ENCODE peak calls at places on chromosomes 3 and 15, in eight cellular contexts. One of them, this sample, is unnamed.

GRCh38 chr3:79405183-79405582 is 362.6 kb downstream of the ROBO1 start:
- DNase-seq in mammary epithelial cell: no peak
- DNase-seq in AG09309: no peak
- DNase-seq in esophagus squamous epithelium: no peak
- DNase-seq in GM23338: no peak
- DNase-seq in fibroblast of the aortic adventitia: no peak
- DNase-seq in cardiac fibroblast: no peak
- DNase-seq in heart right ventricle: no peak
- DNase-seq in this sample: no peak

GRCh38 chr15:41940441-41940857 is 31.9 kb downstream of the EHD4 start:
- DNase-seq in mammary epithelial cell: peak
- DNase-seq in AG09309: no peak
- DNase-seq in esophagus squamous epithelium: no peak
- DNase-seq in GM23338: no peak
- DNase-seq in fibroblast of the aortic adventitia: peak
- DNase-seq in cardiac fibroblast: peak
- DNase-seq in heart right ventricle: no peak
- DNase-seq in this sample: no peak

GRCh38 chr3:131907809-131908208 is 127.0 kb downstream of the CPNE4 start:
- DNase-seq in mammary epithelial cell: no peak
- DNase-seq in AG09309: no peak
- DNase-seq in esophagus squamous epithelium: no peak
- DNase-seq in GM23338: no peak
- DNase-seq in fibroblast of the aortic adventitia: peak
- DNase-seq in cardiac fibroblast: peak
- DNase-seq in heart right ventricle: no peak
- DNase-seq in this sample: no peak

GRCh38 chr15:101022306-101022705 is 103.1 kb downstream of the LRRK1 start:
- DNase-seq in mammary epithelial cell: no peak
- DNase-seq in AG09309: no peak
- DNase-seq in esophagus squamous epithelium: no peak
- DNase-seq in GM23338: no peak
- DNase-seq in fibroblast of the aortic adventitia: no peak
- DNase-seq in cardiac fibroblast: no peak
- DNase-seq in heart right ventricle: peak
- DNase-seq in this sample: no peak

GRCh38 chr3:42685891-42686820 is 819 bp downstream of the KLHL40 start:
- DNase-seq in mammary epithelial cell: no peak
- DNase-seq in AG09309: no peak
- DNase-seq in esophagus squamous epithelium: no peak
- DNase-seq in GM23338: no peak
- DNase-seq in fibroblast of the aortic adventitia: no peak
- DNase-seq in cardiac fibroblast: no peak
- DNase-seq in heart right ventricle: no peak
- DNase-seq in this sample: no peak

GRCh38 chr3:183454064-183454463 is 25.6 kb upstream of the MCF2L2 start:
- DNase-seq in mammary epithelial cell: no peak
- DNase-seq in AG09309: no peak
- DNase-seq in esophagus squamous epithelium: no peak
- DNase-seq in GM23338: no peak
- DNase-seq in fibroblast of the aortic adventitia: no peak
- DNase-seq in cardiac fibroblast: no peak
- DNase-seq in heart right ventricle: no peak
- DNase-seq in this sample: no peak

GRCh38 chr3:123618768-123619484 is 34.1 kb upstream of the HACD2 start:
- DNase-seq in mammary epithelial cell: peak
- DNase-seq in AG09309: no peak
- DNase-seq in esophagus squamous epithelium: no peak
- DNase-seq in GM23338: no peak
- DNase-seq in fibroblast of the aortic adventitia: peak
- DNase-seq in cardiac fibroblast: peak
- DNase-seq in heart right ventricle: peak
- DNase-seq in this sample: peak

GRCh38 chr15:35914573-35914972 is 368.6 kb upstream of the DPH6 start:
- DNase-seq in mammary epithelial cell: no peak
- DNase-seq in AG09309: no peak
- DNase-seq in esophagus squamous epithelium: no peak
- DNase-seq in GM23338: no peak
- DNase-seq in fibroblast of the aortic adventitia: no peak
- DNase-seq in cardiac fibroblast: no peak
- DNase-seq in heart right ventricle: no peak
- DNase-seq in this sample: no peak

GRCh38 chr15:88810449-88810848 is 7.2 kb downstream of the ACAN start:
- DNase-seq in mammary epithelial cell: peak
- DNase-seq in AG09309: no peak
- DNase-seq in esophagus squamous epithelium: no peak
- DNase-seq in GM23338: no peak
- DNase-seq in fibroblast of the aortic adventitia: no peak
- DNase-seq in cardiac fibroblast: no peak
- DNase-seq in heart right ventricle: no peak
- DNase-seq in this sample: no peak

GRCh38 chr3:155714295-155714718 is 30.6 kb downstream of the PLCH1 start:
- DNase-seq in mammary epithelial cell: no peak
- DNase-seq in AG09309: no peak
- DNase-seq in esophagus squamous epithelium: no peak
- DNase-seq in GM23338: peak
- DNase-seq in fibroblast of the aortic adventitia: no peak
- DNase-seq in cardiac fibroblast: no peak
- DNase-seq in heart right ventricle: no peak
- DNase-seq in this sample: no peak

GRCh38 chr15:96338772-96339661 is 8.5 kb downstream of the NR2F2 start:
- DNase-seq in mammary epithelial cell: no peak
- DNase-seq in AG09309: no peak
- DNase-seq in esophagus squamous epithelium: no peak
- DNase-seq in GM23338: peak
- DNase-seq in fibroblast of the aortic adventitia: peak
- DNase-seq in cardiac fibroblast: peak
- DNase-seq in heart right ventricle: no peak
- DNase-seq in this sample: no peak

GRCh38 chr3:187968883-187969580 is 184.9 kb upstream of the LPP start:
- DNase-seq in mammary epithelial cell: peak
- DNase-seq in AG09309: peak
- DNase-seq in esophagus squamous epithelium: no peak
- DNase-seq in GM23338: no peak
- DNase-seq in fibroblast of the aortic adventitia: peak
- DNase-seq in cardiac fibroblast: peak
- DNase-seq in heart right ventricle: no peak
- DNase-seq in this sample: no peak

GRCh38 chr15:68578960-68579935 is at the start of gene CORO2B:
- DNase-seq in mammary epithelial cell: peak
- DNase-seq in AG09309: no peak
- DNase-seq in esophagus squamous epithelium: no peak
- DNase-seq in GM23338: peak
- DNase-seq in fibroblast of the aortic adventitia: peak
- DNase-seq in cardiac fibroblast: peak
- DNase-seq in heart right ventricle: peak
- DNase-seq in this sample: no peak

DNA sequence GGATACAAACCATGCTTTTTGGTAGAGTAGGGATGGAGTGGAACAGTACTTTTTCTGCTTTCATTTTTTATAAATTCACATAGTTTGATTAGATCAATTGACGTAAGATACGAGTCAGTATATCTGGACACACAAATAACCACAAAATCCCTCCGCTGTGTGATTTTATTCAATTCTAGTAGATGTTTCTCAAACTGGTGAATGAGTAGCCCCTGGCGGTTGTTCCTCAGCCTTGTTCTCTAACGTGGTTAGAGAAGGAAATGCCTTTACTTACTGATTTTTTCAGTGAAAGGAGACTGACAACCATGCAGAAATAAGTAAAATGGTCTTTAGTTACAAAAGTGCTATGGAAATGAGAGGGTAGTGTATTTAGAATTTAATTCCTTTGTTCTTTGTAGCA is 161.0 kb downstream of the TCF12 start:
- DNase-seq in mammary epithelial cell: no peak
- DNase-seq in AG09309: no peak
- DNase-seq in esophagus squamous epithelium: no peak
- DNase-seq in GM23338: peak
- DNase-seq in fibroblast of the aortic adventitia: no peak
- DNase-seq in cardiac fibroblast: no peak
- DNase-seq in heart right ventricle: no peak
- DNase-seq in this sample: no peak
- TF ChIP-seq CTCF in mammary epithelial cell: no peak
- TF ChIP-seq CTCF in AG09309: peak
- TF ChIP-seq CTCF in esophagus squamous epithelium: no peak
- TF ChIP-seq CTCF in GM23338: peak
- TF ChIP-seq CTCF in fibroblast of the aortic adventitia: no peak
- TF ChIP-seq CTCF in cardiac fibroblast: peak
- TF ChIP-seq CTCF in heart right ventricle: no peak
- TF ChIP-seq CTCF in this sample: no peak

DNA sequence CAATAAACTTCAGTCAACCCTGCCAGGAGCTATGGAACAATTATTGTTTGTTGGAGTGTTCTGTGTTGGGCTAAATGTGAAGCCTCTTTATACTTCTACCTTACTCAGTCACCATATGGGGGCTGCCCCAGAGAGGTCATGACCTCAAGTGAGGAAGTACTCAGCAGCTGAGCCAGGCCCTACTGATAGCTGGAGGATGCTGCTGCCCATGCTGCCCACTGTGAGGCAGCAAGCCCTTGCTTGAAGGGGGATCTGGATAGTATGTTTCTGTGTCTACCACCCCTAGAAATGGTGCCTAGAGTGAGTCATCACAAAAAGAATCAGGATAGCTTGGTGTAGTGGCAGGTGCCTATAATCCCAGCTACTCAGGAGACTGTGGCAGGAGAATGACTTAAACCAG is 4.5 kb upstream of the RPL24 start:
- DNase-seq in mammary epithelial cell: no peak
- DNase-seq in AG09309: no peak
- DNase-seq in esophagus squamous epithelium: no peak
- DNase-seq in GM23338: peak
- DNase-seq in fibroblast of the aortic adventitia: no peak
- DNase-seq in cardiac fibroblast: no peak
- DNase-seq in heart right ventricle: no peak
- DNase-seq in this sample: no peak
- TF ChIP-seq CTCF in mammary epithelial cell: no peak
- TF ChIP-seq CTCF in AG09309: no peak
- TF ChIP-seq CTCF in esophagus squamous epithelium: no peak
- TF ChIP-seq CTCF in GM23338: peak
- TF ChIP-seq CTCF in fibroblast of the aortic adventitia: no peak
- TF ChIP-seq CTCF in cardiac fibroblast: no peak
- TF ChIP-seq CTCF in heart right ventricle: no peak
- TF ChIP-seq CTCF in this sample: no peak

GRCh38 chr3:50628601-50629000 is 11.7 kb downstream of the MAPKAPK3 start:
- DNase-seq in mammary epithelial cell: no peak
- DNase-seq in AG09309: no peak
- DNase-seq in esophagus squamous epithelium: no peak
- DNase-seq in GM23338: no peak
- DNase-seq in fibroblast of the aortic adventitia: no peak
- DNase-seq in cardiac fibroblast: no peak
- DNase-seq in heart right ventricle: no peak
- DNase-seq in this sample: no peak

GRCh38 chr3:50632450-50632849 is 15.5 kb downstream of the MAPKAPK3 start:
- DNase-seq in mammary epithelial cell: no peak
- DNase-seq in AG09309: no peak
- DNase-seq in esophagus squamous epithelium: no peak
- DNase-seq in GM23338: no peak
- DNase-seq in fibroblast of the aortic adventitia: no peak
- DNase-seq in cardiac fibroblast: no peak
- DNase-seq in heart right ventricle: no peak
- DNase-seq in this sample: no peak

GRCh38 chr3:50627407-50628051 is 10.6 kb downstream of the MAPKAPK3 start:
- DNase-seq in mammary epithelial cell: peak
- DNase-seq in AG09309: no peak
- DNase-seq in esophagus squamous epithelium: no peak
- DNase-seq in GM23338: peak
- DNase-seq in fibroblast of the aortic adventitia: peak
- DNase-seq in cardiac fibroblast: peak
- DNase-seq in heart right ventricle: peak
- DNase-seq in this sample: peak

GRCh38 chr3:50630916-50631315 is 14.0 kb downstream of the MAPKAPK3 start:
- DNase-seq in mammary epithelial cell: no peak
- DNase-seq in AG09309: no peak
- DNase-seq in esophagus squamous epithelium: no peak
- DNase-seq in GM23338: no peak
- DNase-seq in fibroblast of the aortic adventitia: no peak
- DNase-seq in cardiac fibroblast: no peak
- DNase-seq in heart right ventricle: no peak
- DNase-seq in this sample: no peak

DNA sequence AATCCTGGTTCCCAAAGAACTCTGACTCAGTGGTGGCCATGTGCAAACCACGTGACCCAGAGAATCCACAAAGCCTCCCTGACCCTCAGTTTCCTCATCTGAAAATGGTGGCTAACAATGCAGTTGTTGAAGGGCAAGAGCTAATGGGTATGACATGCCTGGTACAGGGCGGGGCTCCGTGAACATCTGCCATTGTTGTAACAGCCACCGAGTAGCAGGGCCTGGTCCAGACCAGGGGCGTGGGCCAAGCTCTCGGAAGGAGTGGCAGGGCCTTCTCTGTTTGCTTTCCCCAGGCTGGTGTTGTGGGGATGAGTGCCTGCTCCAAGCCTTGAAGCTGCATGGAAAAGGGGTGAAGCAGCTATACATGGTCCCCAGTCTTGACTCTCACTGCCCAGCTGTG is 13.4 kb downstream of the MAPKAPK3 start:
- DNase-seq in mammary epithelial cell: no peak
- DNase-seq in AG09309: no peak
- DNase-seq in esophagus squamous epithelium: no peak
- DNase-seq in GM23338: no peak
- DNase-seq in fibroblast of the aortic adventitia: no peak
- DNase-seq in cardiac fibroblast: no peak
- DNase-seq in heart right ventricle: no peak
- DNase-seq in this sample: no peak
- TF ChIP-seq CTCF in mammary epithelial cell: no peak
- TF ChIP-seq CTCF in AG09309: no peak
- TF ChIP-seq CTCF in esophagus squamous epithelium: no peak
- TF ChIP-seq CTCF in GM23338: no peak
- TF ChIP-seq CTCF in fibroblast of the aortic adventitia: no peak
- TF ChIP-seq CTCF in cardiac fibroblast: no peak
- TF ChIP-seq CTCF in heart right ventricle: no peak
- TF ChIP-seq CTCF in this sample: no peak

DNA sequence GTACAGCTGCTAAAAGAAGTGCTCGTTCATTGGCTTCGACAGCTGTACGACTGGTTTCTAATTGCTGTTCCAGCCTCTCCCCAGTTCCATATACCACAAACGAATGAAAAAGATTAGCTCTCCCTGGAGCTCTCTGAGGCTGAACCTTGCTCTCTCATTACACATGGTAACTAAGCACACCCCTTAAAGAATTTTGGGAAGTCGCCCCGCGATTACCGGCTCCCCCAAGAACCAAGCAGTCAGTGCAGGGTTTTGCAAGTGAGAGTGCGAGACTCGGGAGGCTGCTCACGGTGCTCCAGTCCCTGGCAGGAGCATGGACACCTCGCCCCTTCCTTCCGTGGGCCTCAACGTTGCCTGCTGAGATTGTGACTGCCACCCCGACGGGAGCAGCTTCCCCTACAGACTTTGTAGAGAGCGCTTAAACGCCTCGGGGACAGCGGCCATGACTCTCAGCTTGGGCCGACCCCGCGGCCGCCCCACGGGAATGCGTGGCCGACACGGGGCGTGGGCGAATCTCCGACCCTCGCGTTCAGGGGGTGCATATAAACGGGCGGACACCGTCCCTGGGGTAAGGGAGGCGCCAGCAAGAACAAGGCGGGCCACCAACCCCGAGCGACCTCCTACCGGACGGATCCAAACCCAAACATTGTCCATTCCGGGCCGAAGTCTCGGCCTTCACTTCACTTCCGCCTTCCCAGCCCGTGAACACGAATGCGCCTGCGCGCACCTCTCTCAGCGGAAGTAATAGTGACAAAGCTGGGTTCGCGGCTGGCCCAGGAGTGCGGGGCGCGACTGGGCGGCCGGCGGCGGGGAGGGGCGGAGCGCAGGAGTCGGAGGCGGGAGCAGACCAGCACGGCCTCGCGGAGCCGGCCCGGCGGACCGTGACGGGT is at the start of gene ATP2C1:
- DNase-seq in mammary epithelial cell: peak
- DNase-seq in AG09309: peak
- DNase-seq in esophagus squamous epithelium: peak
- DNase-seq in GM23338: peak
- DNase-seq in fibroblast of the aortic adventitia: peak
- DNase-seq in cardiac fibroblast: peak
- DNase-seq in heart right ventricle: peak
- DNase-seq in this sample: peak
- TF ChIP-seq CTCF in mammary epithelial cell: no peak
- TF ChIP-seq CTCF in AG09309: no peak
- TF ChIP-seq CTCF in esophagus squamous epithelium: no peak
- TF ChIP-seq CTCF in GM23338: no peak
- TF ChIP-seq CTCF in fibroblast of the aortic adventitia: no peak
- TF ChIP-seq CTCF in cardiac fibroblast: no peak
- TF ChIP-seq CTCF in heart right ventricle: no peak
- TF ChIP-seq CTCF in this sample: no peak